ENCODE peak calls at places on chromosome 14, in seven cellular contexts. B, R, K, Q, S, I and G are unnamed samples.

GRCh38 chr14:88229428-88229827 is 93.6 kb downstream of the KCNK10 start:
- DNase-seq in B (no peak), R (no peak), K (no peak), Q (no peak), S (no peak), I (no peak), G (no peak)

GRCh38 chr14:80942158-80942738 is 710 bp upstream of the CEP128 start:
- DNase-seq in B (no peak), R (no peak), K (no peak), Q (no peak), S (no peak), I (no peak), G (no peak)

GRCh38 chr14:90645842-90646443 is 170.3 kb downstream of the TTC7B start:
- DNase-seq in B (no peak), R (no peak), K (no peak), Q (no peak), S (no peak), I (no peak), G (no peak)

GRCh38 chr14:59337151-59337611 is 128.0 kb downstream of the GPR135 start:
- DNase-seq in B (peak; percentile 81), R (peak; percentile 79), K (peak; percentile 40), Q (no peak), S (no peak), I (no peak), G (peak; percentile 86)

GRCh38 chr14:91753501-91754128 is 21.7 kb upstream of the CATSPERB start:
- DNase-seq in B (no peak), R (no peak), K (peak; percentile 20), Q (no peak), S (no peak), I (no peak), G (no peak)

GRCh38 chr14:73503648-73504047 is 12.9 kb downstream of the RIOX1 start:
- DNase-seq in B (no peak), R (no peak), K (no peak), Q (no peak), S (no peak), I (no peak), G (no peak)

GRCh38 chr14:22560638-22561365 is 28.2 kb downstream of the DAD1 start:
- DNase-seq in B (no peak), R (no peak), K (no peak), Q (peak; percentile 43), S (peak; percentile 12), I (no peak), G (no peak)

GRCh38 chr14:87705439-87705896 is 287.5 kb downstream of the GALC start:
- DNase-seq in B (no peak), R (no peak), K (no peak), Q (no peak), S (no peak), I (no peak), G (no peak)

GRCh38 chr14:57022608-57023007 is 212.3 kb upstream of the OTX2 start:
- DNase-seq in B (no peak), R (no peak), K (no peak), Q (no peak), S (no peak), I (no peak), G (no peak)